ENCODE peak calls at places on chromosomes 3 and 15, in five cellular contexts. Z is cardiac muscle cell; M is CD4-positive, alpha-beta memory T cell; W is GM23338; N is stomach. T is an unnamed sample.

GRCh38 chr3:99473321-99473751 is 165.1 kb upstream of the COL8A1 start:
- DNase-seq in Z (peak; percentile 27), M (no peak), W (no peak), N (no peak), T (no peak)

GRCh38 chr15:69530234-69530633 is 77.6 kb downstream of the RPLP1 start:
- DNase-seq in Z (no peak), M (no peak), W (no peak), N (no peak), T (no peak)

GRCh38 chr15:101135532-101136166 is 116.2 kb downstream of the CHSY1 start:
- DNase-seq in Z (no peak), M (no peak), W (no peak), N (no peak), T (no peak)

GRCh38 chr3:79414821-79415220 is 353.0 kb downstream of the ROBO1 start:
- DNase-seq in Z (peak; percentile 76), M (no peak), W (no peak), N (no peak), T (no peak)

GRCh38 chr3:177676947-177677587 is 479.8 kb upstream of the TBL1XR1 start:
- DNase-seq in Z (no peak), M (no peak), W (no peak), N (no peak), T (peak; percentile 5)

GRCh38 chr15:69958494-69959134 is 139.1 kb downstream of the TLE3 start:
- DNase-seq in Z (no peak), M (no peak), W (peak; percentile 78), N (no peak), T (peak; percentile 47)

GRCh38 chr15:64901141-64901540 is 10.6 kb upstream of the ANKDD1A start:
- DNase-seq in Z (no peak), M (no peak), W (no peak), N (no peak), T (no peak)

GRCh38 chr3:123597561-123597960 is 12.7 kb upstream of the HACD2 start:
- DNase-seq in Z (no peak), M (no peak), W (no peak), N (no peak), T (no peak)

GRCh38 chr3:82093641-82094040 is 332.2 kb upstream of the GBE1 start:
- DNase-seq in Z (no peak), M (no peak), W (no peak), N (no peak), T (no peak)

GRCh38 chr3:195224980-195225580 is 45.9 kb downstream of the XXYLT1 start:
- DNase-seq in Z (no peak), M (no peak), W (no peak), N (peak; percentile 7), T (no peak)

GRCh38 chr3:11384074-11384473 is 111.9 kb downstream of the ATG7 start:
- DNase-seq in Z (peak; percentile 69), M (no peak), W (no peak), N (no peak), T (no peak)

GRCh38 chr3:197028711-197029510 is 706 bp downstream of the MELTF start:
- DNase-seq in Z (peak; percentile 25), M (no peak), W (no peak), N (no peak), T (peak; percentile 79)

GRCh38 chr3:71681224-71681668 is 44.0 kb downstream of the EIF4E3 start:
- DNase-seq in Z (peak; percentile 89), M (peak; percentile 8), W (peak; percentile 82), N (peak; percentile 57), T (peak; percentile 49)

GRCh38 chr3:69838217-69838616 is 99.0 kb downstream of the MITF start:
- DNase-seq in Z (peak; percentile 68), M (no peak), W (no peak), N (no peak), T (no peak)

GRCh38 chr15:60396964-60397771 is 618 bp downstream of the ANXA2 start:
- DNase-seq in Z (peak; percentile 78), M (peak; percentile 22), W (peak; percentile 84), N (peak; percentile 66), T (peak; percentile 82)

GRCh38 chr3:179452166-179452544 is 885 bp upstream of the GNB4 start:
- DNase-seq in Z (peak; percentile 89), M (no peak), W (peak; percentile 38), N (no peak), T (no peak)

GRCh38 chr3:3744826-3745225 is 54.4 kb upstream of the LRRN1 start:
- DNase-seq in Z (no peak), M (no peak), W (no peak), N (no peak), T (no peak)

GRCh38 chr15:52870015-52870414 is 79.9 kb upstream of the ONECUT1 start:
- DNase-seq in Z (no peak), M (no peak), W (no peak), N (no peak), T (no peak)

GRCh38 chr3:152353578-152353977 is 84.8 kb downstream of the MBNL1 start:
- DNase-seq in Z (no peak), M (no peak), W (no peak), N (no peak), T (no peak)

GRCh38 chr3:95235916-95236315 is 1173.1 kb downstream of the NSUN3 start:
- DNase-seq in Z (no peak), M (no peak), W (no peak), N (no peak), T (no peak)

GRCh38 chr3:71251156-71251775 is 332.3 kb downstream of the FOXP1 start:
- DNase-seq in Z (peak; percentile 96), M (no peak), W (no peak), N (no peak), T (no peak)

GRCh38 chr15:40697916-40698315 is 2.9 kb downstream of the RAD51 start:
- DNase-seq in Z (no peak), M (no peak), W (no peak), N (no peak), T (no peak)

GRCh38 chr15:96270581-96271172 is 59.8 kb upstream of the NR2F2 start:
- DNase-seq in Z (peak; percentile 34), M (no peak), W (no peak), N (no peak), T (no peak)

GRCh38 chr3:106759686-106760085 is 617.6 kb upstream of the CCDC54 start:
- DNase-seq in Z (peak; percentile 39), M (no peak), W (no peak), N (no peak), T (no peak)

GRCh38 chr3:72384602-72385001 is 463.6 kb downstream of the SHQ1 start:
- DNase-seq in Z (no peak), M (no peak), W (no peak), N (no peak), T (no peak)

GRCh38 chr3:13223574-13224237 is 150.5 kb upstream of the IQSEC1 start:
- DNase-seq in Z (peak; percentile 60), M (no peak), W (no peak), N (no peak), T (no peak)

GRCh38 chr3:40801276-40801675 is 276.5 kb downstream of the ZNF621 start:
- DNase-seq in Z (peak; percentile 21), M (no peak), W (no peak), N (no peak), T (no peak)

GRCh38 chr3:54122046-54122801 is at the start of gene CACNA2D3:
- DNase-seq in Z (peak; percentile 74), M (no peak), W (peak; percentile 59), N (peak; percentile 46), T (peak; percentile 88)

GRCh38 chr3:10672422-10672821 is 143.6 kb upstream of the SLC6A11 start:
- DNase-seq in Z (no peak), M (no peak), W (no peak), N (no peak), T (no peak)

GRCh38 chr3:31178467-31178866 is 284.0 kb upstream of the GADL1 start:
- DNase-seq in Z (peak; percentile 17), M (no peak), W (no peak), N (no peak), T (no peak)

GRCh38 chr15:77991029-77991406 is 86.5 kb downstream of the TBC1D2B start:
- DNase-seq in Z (no peak), M (no peak), W (no peak), N (no peak), T (no peak)

GRCh38 chr15:57505949-57506391 is 85.7 kb upstream of the MYZAP start:
- DNase-seq in Z (peak; percentile 67), M (no peak), W (peak; percentile 15), N (peak; percentile 90), T (no peak)

GRCh38 chr3:108088697-108089096 is 2.1 kb downstream of the CD47 start:
- DNase-seq in Z (peak; percentile 17), M (peak; percentile 43), W (no peak), N (no peak), T (no peak)

GRCh38 chr3:108088146-108088545 is 2.7 kb downstream of the CD47 start:
- DNase-seq in Z (no peak), M (no peak), W (no peak), N (no peak), T (no peak)

GRCh38 chr3:108090066-108090700 is 648 bp downstream of the CD47 start:
- DNase-seq in Z (peak; percentile 55), M (peak; percentile 73), W (peak; percentile 75), N (peak; percentile 34), T (peak; percentile 63)

GRCh38 chr3:108090701-108091497 is at the start of gene CD47:
- DNase-seq in Z (peak; percentile 92), M (peak; percentile 97), W (peak; percentile 88), N (peak; percentile 97), T (peak; percentile 99)

GRCh38 chr3:108089544-108089943 is 1.3 kb downstream of the CD47 start:
- DNase-seq in Z (peak; percentile 11), M (no peak), W (peak; percentile 10), N (no peak), T (no peak)
- H3K4me3 ChIP-seq in Z (peak overlapping the region; percentile 53), M (peak overlapping the region; percentile 71), W (peak overlapping the region; percentile 99), N (peak overlapping the region; percentile 97), T (peak overlapping the region; percentile 68)

GRCh38 chr3:180516368-180516767 is 85.6 kb upstream of the TTC14 start:
- DNase-seq in Z (no peak), M (no peak), W (no peak), N (no peak), T (no peak)
- H3K27me3 ChIP-seq in Z (no peaks in the 10 kb centered on the region), M (no peaks in the 10 kb centered on the region), W (no peaks in the 10 kb centered on the region), N (no peaks in the 10 kb centered on the region), T (no peaks in the 10 kb centered on the region)

GRCh38 chr3:58130591-58130990 is 80.2 kb downstream of the DNASE1L3 start:
- DNase-seq in Z (no peak), M (no peak), W (no peak), N (no peak), T (no peak)
- H3K36me3 ChIP-seq in Z (peaks cover 8% of the 10 kb centered on the region), M (peaks cover 9% of the 10 kb centered on the region), W (peaks cover 37% of the 10 kb centered on the region), N (peaks cover 99% of the 10 kb centered on the region), T (peaks cover 47% of the 10 kb centered on the region)

DNA sequence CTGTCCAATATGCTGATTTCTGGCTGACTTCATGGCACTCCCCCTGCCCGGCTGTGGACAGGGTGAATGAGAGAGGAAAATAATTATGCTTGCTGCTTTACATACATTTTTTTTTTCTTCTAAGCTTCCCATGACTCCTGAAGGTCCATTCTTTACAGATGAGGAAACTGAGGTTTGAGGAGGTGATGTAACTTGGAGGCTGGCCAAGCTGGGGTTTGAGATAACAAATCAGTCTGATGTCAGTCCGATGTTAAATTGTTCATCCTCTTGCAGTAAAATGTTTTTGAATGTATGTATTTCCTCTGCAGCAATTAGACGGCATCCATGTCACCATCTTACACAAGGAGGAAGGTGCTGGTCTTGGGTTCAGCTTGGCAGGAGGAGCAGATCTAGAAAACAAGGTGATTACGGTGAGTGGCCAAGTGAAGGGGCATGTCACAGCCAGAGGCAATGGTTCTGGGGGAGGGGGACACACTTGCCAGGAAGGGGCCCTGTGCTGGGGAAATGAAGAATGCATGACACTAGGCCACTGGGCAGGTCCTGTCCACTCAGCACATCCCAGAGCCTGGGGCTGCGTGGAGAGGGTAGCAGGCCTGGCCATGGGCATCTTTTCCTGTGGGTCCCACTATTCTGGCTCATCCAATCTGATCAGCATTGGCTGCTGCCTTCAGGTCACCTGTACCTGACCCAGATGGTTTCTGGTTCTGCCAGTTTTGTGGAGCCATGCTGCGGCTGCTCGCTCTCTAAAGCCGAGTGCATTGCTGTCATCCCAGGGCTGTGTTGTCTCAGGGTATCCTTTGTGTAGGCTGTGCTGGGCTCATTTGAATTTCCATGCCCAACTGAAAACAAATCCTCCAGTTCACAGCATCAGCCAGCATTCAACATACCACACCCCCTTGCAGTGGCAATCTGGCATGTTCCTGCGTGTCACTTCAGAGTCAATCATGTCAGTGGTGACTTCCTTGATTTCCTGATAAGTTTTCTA is 20.4 kb downstream of the STARD5 start:
- DNase-seq in Z (peak; percentile 32), M (peak; percentile 51), W (peak; percentile 63), N (no peak), T (peak; percentile 78)
- H3K4me3 ChIP-seq in Z (no peak overlapping the region), M (peak overlapping the region; percentile 77), W (no peak overlapping the region), N (no peak overlapping the region), T (no peak overlapping the region)